ENCODE peak calls at places on chromosomes 2 and 18, in eight cellular contexts. One of them, this sample, is unnamed. For H3K4me1, H3K9me3 and H3K27me3, the result is how much of the 10 kb centered on the place peaks cover.

GRCh38 chr2:234212534-234212933 is 162.0 kb downstream of the SPP2 start:
- DNase-seq in DND-41: peak
- DNase-seq in lower lobe of right lung: no peak
- DNase-seq in MM.1S: no peak
- DNase-seq in upper lobe of right lung: no peak
- DNase-seq in heart right ventricle: no peak
- DNase-seq in tibial nerve: no peak
- DNase-seq in HepG2: no peak
- DNase-seq in this sample: no peak

GRCh38 chr2:121244616-121245015 is 40.4 kb downstream of the TFCP2L1 start:
- DNase-seq in MM.1S: no peak
- DNase-seq in heart right ventricle: no peak
- DNase-seq in DND-41: no peak
- DNase-seq in tibial nerve: no peak
- DNase-seq in HepG2: no peak
- DNase-seq in lower lobe of right lung: peak
- DNase-seq in upper lobe of right lung: peak
- DNase-seq in this sample: no peak

GRCh38 chr2:88212251-88212790 is 42.2 kb downstream of the THNSL2 start:
- DNase-seq in lower lobe of right lung: no peak
- DNase-seq in tibial nerve: no peak
- DNase-seq in MM.1S: peak
- DNase-seq in upper lobe of right lung: no peak
- DNase-seq in heart right ventricle: no peak
- DNase-seq in DND-41: peak
- DNase-seq in HepG2: peak
- DNase-seq in this sample: no peak

GRCh38 chr18:5900249-5900648 is 4.9 kb upstream of the TMEM200C start:
- DNase-seq in DND-41: no peak
- DNase-seq in upper lobe of right lung: no peak
- DNase-seq in MM.1S: no peak
- DNase-seq in lower lobe of right lung: no peak
- DNase-seq in HepG2: peak
- DNase-seq in tibial nerve: no peak
- DNase-seq in heart right ventricle: no peak
- DNase-seq in this sample: no peak

GRCh38 chr2:189821953-189822748 is 37.9 kb downstream of the PMS1 start:
- DNase-seq in DND-41: no peak
- DNase-seq in upper lobe of right lung: peak
- DNase-seq in HepG2: no peak
- DNase-seq in MM.1S: no peak
- DNase-seq in heart right ventricle: no peak
- DNase-seq in lower lobe of right lung: peak
- DNase-seq in tibial nerve: no peak
- DNase-seq in this sample: no peak

GRCh38 chr2:103959174-103960125 is 894.5 kb upstream of the POU3F3 start:
- DNase-seq in tibial nerve: peak
- DNase-seq in upper lobe of right lung: no peak
- DNase-seq in lower lobe of right lung: no peak
- DNase-seq in HepG2: peak
- DNase-seq in DND-41: peak
- DNase-seq in heart right ventricle: no peak
- DNase-seq in MM.1S: no peak
- DNase-seq in this sample: no peak

GRCh38 chr2:120794716-120795115 is 59.0 kb downstream of the GLI2 start:
- DNase-seq in lower lobe of right lung: no peak
- DNase-seq in tibial nerve: no peak
- DNase-seq in DND-41: no peak
- DNase-seq in upper lobe of right lung: no peak
- DNase-seq in HepG2: no peak
- DNase-seq in MM.1S: no peak
- DNase-seq in heart right ventricle: no peak
- DNase-seq in this sample: peak

GRCh38 chr2:61855178-61855523 is 1.3 kb upstream of the FAM161A start:
- DNase-seq in DND-41: no peak
- DNase-seq in lower lobe of right lung: no peak
- DNase-seq in heart right ventricle: no peak
- DNase-seq in upper lobe of right lung: no peak
- DNase-seq in HepG2: peak
- DNase-seq in tibial nerve: no peak
- DNase-seq in MM.1S: peak
- DNase-seq in this sample: no peak

GRCh38 chr2:234998404-234999211 is 46.8 kb downstream of the SH3BP4 start:
- DNase-seq in upper lobe of right lung: no peak
- DNase-seq in heart right ventricle: no peak
- DNase-seq in lower lobe of right lung: no peak
- DNase-seq in DND-41: no peak
- DNase-seq in HepG2: peak
- DNase-seq in MM.1S: no peak
- DNase-seq in tibial nerve: no peak
- DNase-seq in this sample: peak

GRCh38 chr2:18455256-18455862 is 105.1 kb downstream of the RDH14 start:
- DNase-seq in upper lobe of right lung: no peak
- DNase-seq in tibial nerve: no peak
- DNase-seq in DND-41: no peak
- DNase-seq in HepG2: peak
- DNase-seq in lower lobe of right lung: no peak
- DNase-seq in heart right ventricle: no peak
- DNase-seq in MM.1S: no peak
- DNase-seq in this sample: peak

GRCh38 chr2:122032264-122032645 is 276.8 kb downstream of the TSN start:
- DNase-seq in HepG2: no peak
- DNase-seq in lower lobe of right lung: no peak
- DNase-seq in DND-41: no peak
- DNase-seq in upper lobe of right lung: no peak
- DNase-seq in MM.1S: no peak
- DNase-seq in tibial nerve: no peak
- DNase-seq in heart right ventricle: no peak
- DNase-seq in this sample: no peak

GRCh38 chr2:160376576-160376975 is 117.0 kb downstream of the RBMS1 start:
- DNase-seq in tibial nerve: no peak
- DNase-seq in HepG2: no peak
- DNase-seq in upper lobe of right lung: no peak
- DNase-seq in DND-41: no peak
- DNase-seq in MM.1S: no peak
- DNase-seq in heart right ventricle: no peak
- DNase-seq in lower lobe of right lung: no peak
- DNase-seq in this sample: no peak

GRCh38 chr18:62447652-62448051 is 75.2 kb upstream of the ZCCHC2 start:
- DNase-seq in lower lobe of right lung: no peak
- DNase-seq in DND-41: no peak
- DNase-seq in upper lobe of right lung: no peak
- DNase-seq in HepG2: no peak
- DNase-seq in heart right ventricle: no peak
- DNase-seq in MM.1S: no peak
- DNase-seq in tibial nerve: no peak
- DNase-seq in this sample: no peak

GRCh38 chr18:3875961-3876360 is 426.0 kb downstream of the TGIF1 start:
- DNase-seq in upper lobe of right lung: no peak
- DNase-seq in lower lobe of right lung: no peak
- DNase-seq in DND-41: no peak
- DNase-seq in MM.1S: no peak
- DNase-seq in heart right ventricle: no peak
- DNase-seq in HepG2: no peak
- DNase-seq in tibial nerve: no peak
- DNase-seq in this sample: no peak

GRCh38 chr2:73110622-73111299 is 2.0 kb downstream of the RAB11FIP5 start:
- DNase-seq in HepG2: no peak
- DNase-seq in heart right ventricle: no peak
- DNase-seq in MM.1S: no peak
- DNase-seq in tibial nerve: no peak
- DNase-seq in upper lobe of right lung: no peak
- DNase-seq in DND-41: no peak
- DNase-seq in lower lobe of right lung: no peak
- DNase-seq in this sample: no peak
- H3K4me1 ChIP-seq in HepG2: half or more
- H3K4me1 ChIP-seq in heart right ventricle: under half
- H3K4me1 ChIP-seq in MM.1S: under half
- H3K4me1 ChIP-seq in tibial nerve: half or more
- H3K4me1 ChIP-seq in upper lobe of right lung: under half
- H3K4me1 ChIP-seq in DND-41: under half
- H3K4me1 ChIP-seq in lower lobe of right lung: half or more
- H3K4me1 ChIP-seq in this sample: under half

GRCh38 chr2:100460904-100461303 is 9.4 kb upstream of the NMS start:
- DNase-seq in lower lobe of right lung: no peak
- DNase-seq in tibial nerve: no peak
- DNase-seq in MM.1S: no peak
- DNase-seq in heart right ventricle: no peak
- DNase-seq in upper lobe of right lung: no peak
- DNase-seq in DND-41: no peak
- DNase-seq in HepG2: no peak
- DNase-seq in this sample: no peak
- H3K9me3 ChIP-seq in lower lobe of right lung: under half
- H3K9me3 ChIP-seq in tibial nerve: under half
- H3K9me3 ChIP-seq in MM.1S: under half
- H3K9me3 ChIP-seq in heart right ventricle: under half
- H3K9me3 ChIP-seq in upper lobe of right lung: under half
- H3K9me3 ChIP-seq in DND-41: under half
- H3K9me3 ChIP-seq in HepG2: under half
- H3K9me3 ChIP-seq in this sample: under half

GRCh38 chr2:200288670-200289429 is 17.6 kb upstream of the SPATS2L start:
- DNase-seq in DND-41: no peak
- DNase-seq in HepG2: no peak
- DNase-seq in lower lobe of right lung: no peak
- DNase-seq in upper lobe of right lung: no peak
- DNase-seq in MM.1S: no peak
- DNase-seq in heart right ventricle: no peak
- DNase-seq in tibial nerve: peak
- DNase-seq in this sample: peak

GRCh38 chr2:200286578-200286977 is 19.9 kb upstream of the SPATS2L start:
- DNase-seq in DND-41: no peak
- DNase-seq in MM.1S: no peak
- DNase-seq in heart right ventricle: no peak
- DNase-seq in HepG2: no peak
- DNase-seq in upper lobe of right lung: no peak
- DNase-seq in tibial nerve: no peak
- DNase-seq in lower lobe of right lung: no peak
- DNase-seq in this sample: no peak
- H3K27me3 ChIP-seq in DND-41: under half
- H3K27me3 ChIP-seq in MM.1S: under half
- H3K27me3 ChIP-seq in heart right ventricle: under half
- H3K27me3 ChIP-seq in HepG2: under half
- H3K27me3 ChIP-seq in upper lobe of right lung: under half
- H3K27me3 ChIP-seq in tibial nerve: under half
- H3K27me3 ChIP-seq in lower lobe of right lung: under half
- H3K27me3 ChIP-seq in this sample: under half

GRCh38 chr2:42219160-42219559 is 50.0 kb downstream of the EML4 start:
- DNase-seq in lower lobe of right lung: no peak
- DNase-seq in heart right ventricle: no peak
- DNase-seq in HepG2: no peak
- DNase-seq in tibial nerve: no peak
- DNase-seq in MM.1S: no peak
- DNase-seq in upper lobe of right lung: no peak
- DNase-seq in DND-41: no peak
- DNase-seq in this sample: no peak

GRCh38 chr2:42225573-42225972 is 56.4 kb downstream of the EML4 start:
- DNase-seq in heart right ventricle: no peak
- DNase-seq in lower lobe of right lung: no peak
- DNase-seq in DND-41: no peak
- DNase-seq in upper lobe of right lung: no peak
- DNase-seq in HepG2: no peak
- DNase-seq in tibial nerve: no peak
- DNase-seq in MM.1S: no peak
- DNase-seq in this sample: no peak

GRCh38 chr2:42223822-42224268 is 54.7 kb downstream of the EML4 start:
- DNase-seq in upper lobe of right lung: no peak
- DNase-seq in HepG2: no peak
- DNase-seq in DND-41: no peak
- DNase-seq in heart right ventricle: no peak
- DNase-seq in lower lobe of right lung: no peak
- DNase-seq in MM.1S: no peak
- DNase-seq in tibial nerve: no peak
- DNase-seq in this sample: no peak

GRCh38 chr2:42224422-42225067 is 55.4 kb downstream of the EML4 start:
- DNase-seq in DND-41: no peak
- DNase-seq in heart right ventricle: no peak
- DNase-seq in MM.1S: no peak
- DNase-seq in HepG2: no peak
- DNase-seq in lower lobe of right lung: no peak
- DNase-seq in tibial nerve: no peak
- DNase-seq in upper lobe of right lung: no peak
- DNase-seq in this sample: no peak

DNA sequence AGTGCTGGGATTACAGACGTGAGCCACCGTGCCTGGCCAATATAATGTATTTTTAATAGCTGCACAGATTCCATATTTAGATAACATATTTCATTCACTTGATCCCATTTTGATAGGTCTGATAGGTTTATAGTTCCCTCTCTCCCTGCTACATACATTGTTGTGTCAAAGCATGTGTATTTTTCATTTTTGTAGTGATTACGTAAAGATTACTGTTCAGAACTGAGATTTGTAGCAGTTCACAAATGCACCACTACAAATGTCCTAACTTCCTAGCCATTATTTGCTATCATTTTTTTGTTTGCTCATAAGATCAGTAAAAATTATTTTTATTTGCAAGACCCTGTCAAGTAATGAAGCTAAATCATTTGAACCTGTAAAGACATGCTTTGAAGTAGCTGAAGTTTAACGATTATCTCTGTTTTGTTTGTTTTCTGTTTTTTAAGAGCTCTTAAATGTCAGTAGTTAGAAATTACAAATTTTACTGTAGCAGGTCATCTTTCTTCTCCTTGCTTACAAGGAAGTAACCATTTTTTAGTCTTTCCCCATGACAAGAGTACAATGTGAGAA is 54.0 kb downstream of the EML4 start:
- DNase-seq in tibial nerve: no peak
- DNase-seq in MM.1S: no peak
- DNase-seq in lower lobe of right lung: no peak
- DNase-seq in DND-41: no peak
- DNase-seq in heart right ventricle: no peak
- DNase-seq in HepG2: no peak
- DNase-seq in upper lobe of right lung: no peak
- DNase-seq in this sample: no peak
- H3K4me1 ChIP-seq in tibial nerve: under half
- H3K4me1 ChIP-seq in MM.1S: under half
- H3K4me1 ChIP-seq in lower lobe of right lung: under half
- H3K4me1 ChIP-seq in DND-41: under half
- H3K4me1 ChIP-seq in heart right ventricle: under half
- H3K4me1 ChIP-seq in HepG2: half or more
- H3K4me1 ChIP-seq in upper lobe of right lung: under half
- H3K4me1 ChIP-seq in this sample: under half

DNA sequence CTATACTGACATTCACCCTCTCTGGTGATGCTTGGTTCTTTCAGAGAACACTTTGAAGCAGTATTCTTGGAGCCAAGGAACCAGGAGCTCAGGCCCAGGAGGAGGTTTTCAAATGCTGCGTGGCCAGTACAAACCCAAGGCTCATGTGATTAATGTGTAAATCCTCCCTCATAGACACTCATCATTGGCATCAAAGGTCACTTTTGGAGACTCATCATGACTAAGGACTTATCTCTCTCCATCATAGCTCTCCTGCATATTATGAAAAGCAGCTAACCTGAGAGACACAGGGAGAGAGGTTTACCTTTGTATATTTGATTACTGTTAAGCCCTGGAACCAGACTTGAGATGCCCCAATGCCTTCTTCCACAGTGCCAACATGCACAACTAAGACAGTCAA is 115.3 kb upstream of the SRD5A2 start:
- DNase-seq in MM.1S: no peak
- DNase-seq in HepG2: no peak
- DNase-seq in tibial nerve: no peak
- DNase-seq in DND-41: no peak
- DNase-seq in lower lobe of right lung: no peak
- DNase-seq in upper lobe of right lung: no peak
- DNase-seq in heart right ventricle: no peak
- DNase-seq in this sample: no peak
- H3K9me3 ChIP-seq in MM.1S: under half
- H3K9me3 ChIP-seq in HepG2: under half
- H3K9me3 ChIP-seq in tibial nerve: under half
- H3K9me3 ChIP-seq in DND-41: half or more
- H3K9me3 ChIP-seq in lower lobe of right lung: under half
- H3K9me3 ChIP-seq in upper lobe of right lung: under half
- H3K9me3 ChIP-seq in heart right ventricle: half or more
- H3K9me3 ChIP-seq in this sample: under half